ENCODE peak calls at places on chromosomes 16 and 17, in five cellular contexts. W is hippocampal formation; H is stimulated activated naive CD8-positive, alpha-beta T cell treated with anti-CD3 and anti-CD28 coated beads, Interleukin-15, Interleukin-2, amounts not matched to agents 100 U/mL and 50 U/mL, for 24 hours; Q is T-helper 9 cell; E is nucleus accumbens. O is an unnamed sample.

GRCh38 chr16:28038401-28038800 is 25.1 kb downstream of the GSG1L start:
- DNase-seq in W (no peak), H (no peak), Q (no peak), E (no peak), O (peak)

GRCh38 chr16:81885976-81886586 is 107.0 kb downstream of the PLCG2 start:
- DNase-seq in W (no peak), H (peak), Q (no peak), E (no peak), O (peak)

GRCh38 chr16:55760665-55761035 is 72.2 kb downstream of the CES1 start:
- DNase-seq in W (no peak), H (no peak), Q (no peak), E (no peak), O (no peak)

GRCh38 chr17:48558057-48558456 is 13.1 kb upstream of the HOXB2 start:
- DNase-seq in W (no peak), H (no peak), Q (no peak), E (no peak), O (no peak)

GRCh38 chr17:59427425-59427921 is 96.0 kb downstream of the YPEL2 start:
- DNase-seq in W (peak), H (peak), Q (no peak), E (peak), O (no peak)

GRCh38 chr16:86590501-86591144 is 12.3 kb downstream of the FOXL1 start:
- DNase-seq in W (no peak), H (no peak), Q (no peak), E (no peak), O (no peak)

GRCh38 chr16:19888834-19889233 is 4.2 kb upstream of the GPRC5B start:
- DNase-seq in W (no peak), H (peak), Q (no peak), E (no peak), O (no peak)

GRCh38 chr16:11402051-11402744 is 56.9 kb downstream of the RMI2 start:
- DNase-seq in W (no peak), H (no peak), Q (no peak), E (no peak), O (peak)

GRCh38 chr16:4316103-4316731 is 350 bp downstream of the GLIS2 start:
- DNase-seq in W (no peak), H (no peak), Q (no peak), E (no peak), O (peak)

GRCh38 chr17:14459955-14460354 is 159.1 kb downstream of the HS3ST3B1 start:
- DNase-seq in W (no peak), H (no peak), Q (no peak), E (no peak), O (no peak)

GRCh38 chr16:31712064-31712540 is 161.5 kb upstream of the ZNF267 start:
- DNase-seq in W (no peak), H (no peak), Q (no peak), E (no peak), O (no peak)

GRCh38 chr17:30336369-30337171 is 2.7 kb upstream of the TMIGD1 start:
- DNase-seq in W (no peak), H (peak), Q (peak), E (no peak), O (peak)

GRCh38 chr17:55758171-55758570 is 7.3 kb downstream of the PCTP start:
- DNase-seq in W (no peak), H (no peak), Q (no peak), E (no peak), O (no peak)

GRCh38 chr17:42378597-42379594 is 9.3 kb downstream of the STAT3 start:
- DNase-seq in W (no peak), H (no peak), Q (no peak), E (no peak), O (no peak)

GRCh38 chr16:21175397-21175796 is 16.9 kb downstream of the LDAF1 start:
- DNase-seq in W (no peak), H (no peak), Q (no peak), E (no peak), O (no peak)

GRCh38 chr16:72961115-72961832 is 86.7 kb downstream of the ZFHX3 start:
- DNase-seq in W (no peak), H (no peak), Q (no peak), E (no peak), O (peak)

GRCh38 chr16:70418274-70418992 is 20.5 kb downstream of the ST3GAL2 start:
- DNase-seq in W (no peak), H (peak), Q (no peak), E (no peak), O (no peak)

GRCh38 chr17:78356163-78356713 is 3.6 kb downstream of the SOCS3 start:
- DNase-seq in W (no peak), H (peak), Q (peak), E (peak), O (no peak)

GRCh38 chr17:41919165-41919817 is 540 bp upstream of the ACLY start:
- DNase-seq in W (no peak), H (no peak), Q (no peak), E (peak), O (no peak)

GRCh38 chr17:55726440-55726839 is 3.8 kb upstream of the TMEM100 start:
- DNase-seq in W (no peak), H (no peak), Q (no peak), E (no peak), O (no peak)

GRCh38 chr17:75752405-75753192 is 12.4 kb downstream of the GALK1 start:
- DNase-seq in W (no peak), H (no peak), Q (no peak), E (no peak), O (no peak)

GRCh38 chr17:50845260-50846147 is 10.1 kb downstream of the WFIKKN2 start:
- DNase-seq in W (no peak), H (no peak), Q (no peak), E (no peak), O (no peak)

GRCh38 chr16:15897834-15898254 is 9.4 kb upstream of the CEP20 start:
- DNase-seq in W (no peak), H (peak), Q (no peak), E (no peak), O (no peak)

GRCh38 chr16:47719713-47720112 is 258.6 kb downstream of the PHKB start:
- DNase-seq in W (no peak), H (no peak), Q (no peak), E (no peak), O (no peak)

GRCh38 chr16:27439273-27440018 is 37.5 kb downstream of the IL21R start:
- DNase-seq in W (no peak), H (peak), Q (no peak), E (no peak), O (no peak)

GRCh38 chr17:42286411-42287295 is 1.6 kb upstream of the STAT5A start:
- DNase-seq in W (no peak), H (peak), Q (no peak), E (no peak), O (peak)

GRCh38 chr17:32570081-32570396 is 83.2 kb downstream of the CDK5R1 start:
- DNase-seq in W (no peak), H (no peak), Q (no peak), E (no peak), O (no peak)

GRCh38 chr17:45429338-45430005 is 3.2 kb downstream of the ARHGAP27 start:
- DNase-seq in W (no peak), H (no peak), Q (no peak), E (no peak), O (no peak)

GRCh38 chr16:88941051-88941932 is 35.7 kb downstream of the CBFA2T3 start:
- DNase-seq in W (no peak), H (no peak), Q (no peak), E (no peak), O (no peak)

GRCh38 chr17:67032985-67033384 is 11.4 kb upstream of the CACNG1 start:
- DNase-seq in W (no peak), H (no peak), Q (no peak), E (no peak), O (no peak)

GRCh38 chr17:58677204-58677880 is 14.5 kb downstream of the TEX14 start:
- DNase-seq in W (no peak), H (no peak), Q (no peak), E (no peak), O (no peak)

GRCh38 chr16:68085259-68086071 is at the start of gene NFATC3:
- DNase-seq in W (peak), H (peak), Q (peak), E (peak), O (peak)

GRCh38 chr16:12119562-12119961 is 143.0 kb downstream of the SNX29 start:
- DNase-seq in W (no peak), H (no peak), Q (no peak), E (no peak), O (no peak)